ENCODE peak calls at places on chromosome 2, in five cellular contexts. D is AG10803; F is neural crest cell; Y is lung microvascular endothelial cell; P is activated CD4-positive, alpha-beta T cell treated with anti-CD3 and anti-CD28 coated beads, Interleukin-2, amount 10 ng/mL, durations not matched to agents 7 days and 5 days. E is an unnamed sample.

GRCh38 chr2:236875906-236876505 is 209.7 kb upstream of the COPS8 start:
- DNase-seq in F (no peak), Y (peak; percentile 46), D (no peak), P (no peak), E (no peak)

GRCh38 chr2:152555048-152555447 is 162.2 kb downstream of the PRPF40A start:
- DNase-seq in D (no peak), P (no peak), Y (peak; percentile 17), F (no peak), E (no peak)

GRCh38 chr2:224101820-224102630 is 62.9 kb upstream of the SERPINE2 start:
- DNase-seq in Y (peak; percentile 83), P (no peak), D (peak; percentile 100), F (no peak), E (no peak)

GRCh38 chr2:42957109-42958035 is 165.0 kb upstream of the HAAO start:
- DNase-seq in F (no peak), Y (no peak), D (peak; percentile 58), P (no peak), E (no peak)

GRCh38 chr2:77713412-77713811 is 191.2 kb upstream of the LRRTM4 start:
- DNase-seq in F (no peak), D (no peak), P (no peak), Y (no peak), E (no peak)

GRCh38 chr2:136246086-136246669 is 128.2 kb upstream of the CXCR4 start:
- DNase-seq in P (no peak), Y (peak; percentile 76), D (peak; percentile 24), F (peak; percentile 13), E (peak; percentile 18)

GRCh38 chr2:162475661-162476060 is 131.7 kb downstream of the GCA start:
- DNase-seq in D (no peak), P (no peak), Y (peak; percentile 2), F (no peak), E (no peak)

GRCh38 chr2:101197215-101197745 is 46.1 kb upstream of the TBC1D8 start:
- DNase-seq in F (no peak), D (no peak), Y (peak; percentile 13), P (no peak), E (no peak)

GRCh38 chr2:224196789-224197188 is 157.7 kb upstream of the SERPINE2 start:
- DNase-seq in Y (no peak), F (no peak), P (no peak), D (no peak), E (no peak)

GRCh38 chr2:182381225-182381624 is 45.6 kb downstream of the PDE1A start:
- DNase-seq in Y (no peak), D (no peak), F (no peak), P (no peak), E (no peak)

GRCh38 chr2:62293490-62294212 is 97.7 kb downstream of the B3GNT2 start:
- DNase-seq in P (no peak), D (no peak), Y (peak; percentile 34), F (no peak), E (no peak)

GRCh38 chr2:189581354-189582139 is 961 bp upstream of the SLC40A1 start:
- DNase-seq in D (no peak), F (no peak), Y (no peak), P (peak; percentile 13), E (peak; percentile 12)

GRCh38 chr2:121217627-121218026 is 67.4 kb downstream of the TFCP2L1 start:
- DNase-seq in D (no peak), F (no peak), P (no peak), Y (no peak), E (no peak)

GRCh38 chr2:200469708-200470600 is 39.9 kb downstream of the KCTD18 start:
- DNase-seq in F (no peak), D (no peak), Y (no peak), P (no peak), E (no peak)

GRCh38 chr2:19299522-19299921 is 58.9 kb downstream of the OSR1 start:
- DNase-seq in F (no peak), Y (peak; percentile 52), P (no peak), D (no peak), E (no peak)